ENCODE peak calls at places on chromosomes 1 and 21, in six cellular contexts. Q, X, F, K, A and V are unnamed samples.

GRCh38 chr1:18182518-18183160 is 75.0 kb downstream of the IGSF21 start:
- DNase-seq in F (no peak), Q (no peak), A (no peak), K (no peak), X (no peak), V (peak)

GRCh38 chr1:203453616-203454015 is 22.0 kb upstream of the PRELP start:
- DNase-seq in X (no peak), F (no peak), A (no peak), Q (no peak), K (no peak), V (no peak)

GRCh38 chr1:163231385-163231784 is 28.7 kb upstream of the RGS5 start:
- DNase-seq in Q (no peak), K (peak), A (no peak), F (no peak), X (no peak), V (peak)

GRCh38 chr1:87226341-87226760 is 102.3 kb upstream of the LMO4 start:
- DNase-seq in F (peak), X (no peak), Q (peak), K (peak), A (peak), V (peak)

GRCh38 chr21:16794944-16795343 is 717.9 kb upstream of the CXADR start:
- DNase-seq in A (no peak), F (no peak), K (peak), X (no peak), Q (no peak), V (peak)

GRCh38 chr1:17856496-17857108 is 101.5 kb downstream of the ACTL8 start:
- DNase-seq in K (no peak), X (no peak), A (no peak), F (no peak), Q (no peak), V (no peak)

GRCh38 chr1:114512595-114513280 is 1.7 kb upstream of the TRIM33 start:
- DNase-seq in A (no peak), X (no peak), Q (no peak), F (no peak), K (no peak), V (no peak)

GRCh38 chr1:113223546-113223945 is 150.5 kb downstream of the LRIG2 start:
- DNase-seq in Q (no peak), A (no peak), X (no peak), F (no peak), K (no peak), V (no peak)

GRCh38 chr1:41672641-41673313 is 188.3 kb upstream of the EDN2 start:
- DNase-seq in F (no peak), A (no peak), K (peak), X (no peak), Q (no peak), V (no peak)

GRCh38 chr1:11806307-11806936 is 431 bp downstream of the CLCN6 start:
- DNase-seq in X (no peak), F (no peak), Q (no peak), A (no peak), K (no peak), V (no peak)

GRCh38 chr1:26049531-26050254 is 3.8 kb upstream of the SLC30A2 start:
- DNase-seq in X (no peak), K (no peak), Q (peak), F (no peak), A (no peak), V (peak)

GRCh38 chr1:154768456-154769125 is 101.5 kb downstream of the KCNN3 start:
- DNase-seq in K (no peak), Q (no peak), F (no peak), A (no peak), X (no peak), V (no peak)

GRCh38 chr1:218931331-218931730 is 242.3 kb upstream of the LYPLAL1 start:
- DNase-seq in F (no peak), K (no peak), X (no peak), Q (no peak), A (no peak), V (no peak)

GRCh38 chr1:35864813-35865212 is 18.2 kb upstream of the AGO1 start:
- DNase-seq in K (no peak), F (no peak), X (no peak), A (no peak), Q (no peak), V (no peak)

GRCh38 chr1:56202743-56203142 is 376.6 kb downstream of the PLPP3 start:
- DNase-seq in X (no peak), F (no peak), A (no peak), K (no peak), Q (no peak), V (no peak)

GRCh38 chr21:44709426-44710293 is 1.7 kb downstream of the TSPEAR start:
- DNase-seq in A (no peak), X (no peak), K (no peak), F (no peak), Q (no peak), V (no peak)

GRCh38 chr1:213989071-213989739 is 1.4 kb downstream of the PROX1 start:
- DNase-seq in K (no peak), Q (no peak), F (no peak), A (no peak), X (no peak), V (no peak)

GRCh38 chr1:212712451-212713303 is 13.0 kb upstream of the BATF3 start:
- DNase-seq in Q (no peak), A (no peak), X (no peak), F (no peak), K (peak), V (no peak)

GRCh38 chr21:28298251-28298672 is 694.4 kb downstream of the LTN1 start:
- DNase-seq in F (no peak), A (no peak), K (no peak), X (no peak), Q (no peak), V (no peak)

GRCh38 chr1:94552071-94552586 is 10.6 kb upstream of the F3 start:
- DNase-seq in A (no peak), Q (no peak), K (no peak), F (peak), X (no peak), V (no peak)

GRCh38 chr21:25371831-25372434 is 235.3 kb downstream of the MRPL39 start:
- DNase-seq in X (no peak), F (no peak), Q (no peak), K (no peak), A (no peak), V (no peak)

GRCh38 chr21:23452384-23453083 is 2154.7 kb downstream of the MRPL39 start:
- DNase-seq in K (no peak), X (no peak), F (no peak), Q (no peak), A (no peak), V (peak)

GRCh38 chr1:116916533-116917460 is 7.1 kb downstream of the PTGFRN start:
- DNase-seq in Q (no peak), F (no peak), A (no peak), K (no peak), X (no peak), V (no peak)

GRCh38 chr1:116574581-116575291 is 3.9 kb upstream of the CD58 start:
- DNase-seq in F (peak), X (peak), K (no peak), Q (peak), A (peak), V (no peak)

GRCh38 chr21:32371913-32372314 is 20.9 kb downstream of the URB1 start:
- DNase-seq in K (no peak), X (no peak), Q (no peak), F (no peak), A (peak), V (no peak)

GRCh38 chr1:27999055-27999454 is 39.3 kb downstream of the XKR8 start:
- DNase-seq in A (no peak), K (no peak), X (no peak), F (no peak), Q (no peak), V (no peak)

GRCh38 chr1:74613894-74614293 is 59.7 kb downstream of the ERICH3 start:
- DNase-seq in Q (no peak), X (no peak), F (no peak), K (no peak), A (no peak), V (no peak)

GRCh38 chr21:36661511-36662309 is 37.2 kb upstream of the SIM2 start:
- DNase-seq in A (no peak), X (no peak), Q (peak), F (no peak), K (no peak), V (no peak)

GRCh38 chr21:36665806-36666205 is 33.1 kb upstream of the SIM2 start:
- DNase-seq in X (no peak), A (no peak), K (no peak), Q (no peak), F (no peak), V (no peak)

GRCh38 chr21:36658926-36659325 is 40.0 kb upstream of the SIM2 start:
- DNase-seq in A (no peak), X (no peak), F (no peak), Q (no peak), K (no peak), V (no peak)

GRCh38 chr21:36664678-36665022 is 34.3 kb upstream of the SIM2 start:
- DNase-seq in K (no peak), F (no peak), A (no peak), Q (no peak), X (no peak), V (no peak)

GRCh38 chr21:36663033-36663855 is 35.7 kb upstream of the SIM2 start:
- DNase-seq in Q (no peak), A (no peak), X (no peak), K (peak), F (no peak), V (no peak)
- H3K4me3 ChIP-seq in Q (no peak), A (no peak), X (no peak), K (no peak), F (no peak), V (no peak)

GRCh38 chr1:20726932-20727745 is 5.4 kb downstream of the SH2D5 start:
- DNase-seq in A (no peak), X (no peak), Q (no peak), F (no peak), K (no peak), V (no peak)

GRCh38 chr1:20726107-20726911 is 6.2 kb downstream of the SH2D5 start:
- DNase-seq in F (no peak), X (no peak), Q (no peak), A (no peak), K (no peak), V (no peak)

GRCh38 chr1:20728371-20729154 is 3.9 kb downstream of the SH2D5 start:
- DNase-seq in X (no peak), K (no peak), A (no peak), F (no peak), Q (peak), V (no peak)

GRCh38 chr1:20729155-20729931 is 3.2 kb downstream of the SH2D5 start:
- DNase-seq in Q (no peak), X (no peak), F (no peak), A (no peak), K (no peak), V (no peak)

GRCh38 chr1:20727746-20728316 is 4.7 kb downstream of the SH2D5 start:
- DNase-seq in Q (no peak), A (no peak), F (no peak), X (no peak), K (no peak), V (no peak)
- TF ChIP-seq CTCF in Q (no peak), A (no peak), F (no peak), X (no peak), K (peak), V (peak)

GRCh38 chr1:9453375-9454093 is 85.7 kb upstream of the SLC25A33 start:
- DNase-seq in F (no peak), X (no peak), Q (no peak), K (no peak), A (no peak), V (no peak)
- H3K4me3 ChIP-seq in F (no peak), X (no peak), Q (no peak), K (no peak), A (no peak), V (no peak)

DNA sequence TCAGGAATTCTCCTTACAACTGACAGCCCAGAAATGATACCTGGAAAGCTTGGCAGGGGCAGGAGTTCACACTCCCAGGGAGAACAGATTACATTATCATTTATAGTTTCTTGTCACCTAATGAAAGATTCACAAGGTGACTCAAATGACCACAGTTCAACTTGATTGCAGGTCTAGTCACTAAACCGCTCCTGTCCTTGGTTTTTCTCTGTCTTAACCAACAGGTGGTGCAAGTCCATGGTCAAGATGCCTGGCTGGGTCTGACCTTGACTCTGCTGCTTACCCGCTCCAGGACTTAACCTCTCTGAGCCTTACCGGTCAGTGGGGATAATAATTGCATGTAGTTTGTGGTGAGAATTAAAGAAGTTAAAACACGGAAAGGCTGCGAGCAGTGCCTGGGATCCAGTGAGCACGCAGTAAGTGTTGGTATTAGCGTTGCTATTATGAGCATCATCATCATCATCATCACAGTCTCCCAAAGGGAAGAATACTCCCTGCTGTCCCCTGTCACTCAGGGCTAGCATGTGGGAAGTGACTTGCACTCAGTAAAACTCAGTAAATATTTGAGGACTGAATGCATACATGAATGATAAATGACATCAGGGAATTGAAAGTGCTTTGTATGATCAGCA is 125.4 kb upstream of the CD34 start:
- DNase-seq in K (no peak), Q (no peak), A (no peak), F (no peak), X (no peak), V (no peak)
- TF ChIP-seq CTCF in K (peak), Q (no peak), A (no peak), F (no peak), X (no peak), V (peak)

GRCh38 chr1:173017792-173018191 is 32.9 kb downstream of the TNFSF18 start:
- DNase-seq in K (no peak), X (no peak), A (no peak), F (no peak), Q (no peak), V (no peak)
- H3K4me3 ChIP-seq in K (no peak), X (no peak), A (no peak), F (no peak), Q (no peak), V (no peak)

DNA sequence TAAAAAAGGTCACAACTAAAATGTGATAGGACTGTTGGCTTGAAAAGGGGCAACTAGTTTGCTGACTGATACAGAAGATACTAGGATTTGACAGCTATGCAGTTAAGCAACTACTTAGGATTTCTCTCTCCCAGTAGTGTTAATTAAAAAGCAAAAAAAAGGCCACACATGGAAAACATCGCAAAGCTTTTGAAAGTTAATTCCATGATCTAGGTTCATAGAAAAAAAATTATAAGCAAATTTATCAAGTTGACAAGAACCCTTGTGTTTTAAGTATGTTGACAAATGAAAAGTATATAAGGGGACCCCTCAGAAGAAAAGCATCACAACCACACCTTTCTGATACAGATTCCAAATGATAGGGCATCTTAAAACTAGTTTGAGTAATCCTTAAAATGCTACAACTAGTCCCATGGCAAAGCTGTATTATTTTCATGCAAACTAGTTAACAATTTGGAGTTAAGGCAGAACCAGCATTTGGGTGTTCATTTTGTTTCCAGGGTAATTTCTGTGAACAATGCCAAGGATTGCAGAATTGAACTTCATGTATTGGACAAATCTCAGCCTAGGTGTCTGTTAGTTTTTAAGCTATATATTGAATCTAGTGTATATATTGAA is 4.1 kb downstream of the PNRC2 start:
- DNase-seq in X (no peak), F (no peak), K (no peak), A (no peak), Q (no peak), V (no peak)
- TF ChIP-seq CTCF in X (no peak), F (no peak), K (no peak), A (no peak), Q (no peak), V (no peak)